ENCODE peak calls at places on chromosomes 11 and 22, in six cellular contexts. R is lung; X is colonic mucosa; E is adipocyte; P is psoas muscle; Y is naive thymus-derived CD4-positive, alpha-beta T cell. K is an unnamed sample.

GRCh38 chr11:8068605-8069221 is 12.3 kb upstream of the TUB start:
- DNase-seq in R (no peak), X (no peak), E (peak; percentile 75), P (peak; percentile 84), Y (no peak), K (peak; percentile 71)

GRCh38 chr22:35150163-35151107 is 84.5 kb downstream of the ISX start:
- DNase-seq in E (peak; percentile 57), X (peak; percentile 77), R (peak; percentile 43), P (peak; percentile 61), Y (peak; percentile 42), K (peak; percentile 82)

GRCh38 chr11:65900125-65900898 is at the start of gene FOSL1:
- DNase-seq in X (peak; percentile 96), R (peak; percentile 91), Y (peak; percentile 88), P (peak; percentile 92), E (peak; percentile 96), K (no peak)

GRCh38 chr11:13227676-13228255 is 49.8 kb upstream of the BMAL1 start:
- DNase-seq in E (no peak), X (no peak), Y (no peak), R (no peak), P (no peak), K (no peak)

GRCh38 chr11:44964526-44965209 is 14.0 kb upstream of the TP53I11 start:
- DNase-seq in R (peak; percentile 87), P (no peak), E (peak; percentile 10), Y (no peak), X (no peak), K (no peak)

GRCh38 chr11:29006668-29007067 is 898.5 kb downstream of the METTL15 start:
- DNase-seq in R (no peak), X (no peak), E (no peak), Y (no peak), P (no peak), K (no peak)

GRCh38 chr22:46414704-46415103 is 79.2 kb downstream of the TRMU start:
- DNase-seq in Y (no peak), R (no peak), X (no peak), E (no peak), P (no peak), K (no peak)

GRCh38 chr11:86955674-86956522 is 703 bp upstream of the FZD4 start:
- DNase-seq in X (peak; percentile 79), P (peak; percentile 95), E (peak; percentile 89), R (peak; percentile 75), Y (peak; percentile 9), K (peak; percentile 76)

GRCh38 chr11:121328213-121328966 is 35.8 kb downstream of the SC5D start:
- DNase-seq in E (no peak), P (no peak), R (no peak), Y (peak; percentile 62), X (no peak), K (no peak)

GRCh38 chr11:83836883-83837654 is 550.9 kb upstream of the CCDC90B start:
- DNase-seq in X (peak; percentile 17), E (peak; percentile 57), Y (no peak), P (no peak), R (peak; percentile 30), K (peak; percentile 63)

GRCh38 chr11:43835104-43835503 is 45.5 kb upstream of the ALKBH3 start:
- DNase-seq in Y (no peak), P (no peak), X (no peak), E (no peak), R (no peak), K (peak; percentile 15)

GRCh38 chr11:120925944-120926343 is 98.0 kb upstream of the TBCEL start:
- DNase-seq in Y (no peak), E (no peak), P (no peak), X (no peak), R (no peak), K (no peak)

GRCh38 chr22:19449422-19449767 is 1.9 kb upstream of the C22orf39 start:
- DNase-seq in P (no peak), R (no peak), Y (no peak), X (no peak), E (no peak), K (no peak)

GRCh38 chr22:36360011-36360410 is 27.8 kb downstream of the MYH9 start:
- DNase-seq in P (no peak), X (no peak), E (no peak), Y (no peak), R (no peak), K (no peak)

GRCh38 chr22:32920032-32920628 is 118.6 kb downstream of the TIMP3 start:
- DNase-seq in R (peak; percentile 44), Y (no peak), P (peak; percentile 71), X (peak; percentile 51), E (peak; percentile 74), K (peak; percentile 47)

GRCh38 chr11:131549099-131549498 is 178.7 kb downstream of the NTM start:
- DNase-seq in P (no peak), Y (no peak), E (no peak), R (no peak), X (no peak), K (no peak)

GRCh38 chr11:44445500-44446340 is 119.7 kb upstream of the CD82 start:
- DNase-seq in X (no peak), E (no peak), Y (no peak), R (peak; percentile 63), P (no peak), K (no peak)

GRCh38 chr11:68373810-68374501 is 61.6 kb downstream of the LRP5 start:
- DNase-seq in R (no peak), P (peak; percentile 70), E (peak; percentile 59), Y (no peak), X (peak; percentile 65), K (peak; percentile 79)

GRCh38 chr11:68373189-68373809 is 60.9 kb downstream of the LRP5 start:
- DNase-seq in X (no peak), R (no peak), E (peak; percentile 91), P (no peak), Y (no peak), K (peak; percentile 88)

GRCh38 chr11:68377389-68377795 is 65.0 kb downstream of the LRP5 start:
- DNase-seq in R (no peak), P (peak; percentile 58), Y (no peak), E (no peak), X (no peak), K (no peak)

GRCh38 chr11:68374531-68374930 is 62.1 kb downstream of the LRP5 start:
- DNase-seq in E (peak; percentile 25), R (no peak), P (no peak), Y (no peak), X (no peak), K (no peak)

GRCh38 chr11:68375337-68375736 is 62.9 kb downstream of the LRP5 start:
- DNase-seq in Y (no peak), X (no peak), E (no peak), P (no peak), R (no peak), K (no peak)
- H3K4me1 ChIP-seq in Y (no peaks in the 10 kb centered on the region), X (peaks cover 28% of the 10 kb centered on the region), E (peaks cover 68% of the 10 kb centered on the region), P (peaks cover 67% of the 10 kb centered on the region), R (peaks cover 56% of the 10 kb centered on the region), K (peaks cover 47% of the 10 kb centered on the region)

GRCh38 chr11:210803-211180 is 3.3 kb downstream of the RIC8A start:
- DNase-seq in X (peak; percentile 13), R (no peak), P (peak; percentile 42), Y (no peak), E (no peak), K (no peak)

GRCh38 chr11:209275-210121 is 2.0 kb downstream of the RIC8A start:
- DNase-seq in P (peak; percentile 44), R (no peak), X (peak; percentile 19), E (peak; percentile 12), Y (no peak), K (no peak)

GRCh38 chr11:208917-209260 is 1.4 kb downstream of the RIC8A start:
- DNase-seq in Y (no peak), P (no peak), X (no peak), E (no peak), R (no peak), K (no peak)

GRCh38 chr11:211295-211694 is 3.8 kb downstream of the RIC8A start:
- DNase-seq in R (no peak), E (no peak), P (peak; percentile 35), Y (no peak), X (no peak), K (no peak)

DNA sequence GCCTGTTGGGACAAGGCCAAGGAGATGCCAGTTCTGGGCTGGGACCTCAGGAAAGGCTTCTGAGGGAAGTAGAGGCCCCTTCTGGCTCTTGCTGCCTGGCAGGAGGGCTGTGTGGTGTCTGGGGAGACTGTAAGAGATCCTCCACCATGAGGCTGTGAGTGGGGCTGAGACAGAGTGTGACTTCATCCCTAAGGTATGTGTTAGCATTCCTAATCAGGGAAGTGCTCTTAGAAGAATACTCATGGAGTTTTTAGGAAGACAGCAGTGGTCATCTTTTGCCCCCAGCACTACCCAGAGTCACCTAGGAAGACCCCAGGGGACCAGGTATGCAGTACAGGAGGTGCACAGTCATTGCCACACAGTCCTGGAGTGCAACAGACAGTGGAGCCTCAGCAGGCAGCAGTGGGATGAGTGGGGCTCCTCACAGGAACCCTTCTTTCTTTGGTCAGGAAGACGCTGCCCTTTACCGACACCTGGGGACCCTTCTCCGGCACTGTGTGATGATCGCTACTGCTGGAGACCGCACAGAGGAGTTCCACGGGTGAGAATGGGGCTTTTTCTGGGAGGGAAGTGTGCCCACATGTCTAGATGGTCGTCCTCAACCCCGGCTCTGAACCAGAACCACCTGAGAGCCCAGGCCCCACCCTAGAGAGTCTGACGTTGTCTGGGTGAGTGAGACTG is 2.8 kb downstream of the RIC8A start:
- DNase-seq in P (peak; percentile 38), Y (no peak), X (peak; percentile 15), E (peak; percentile 66), R (no peak), K (no peak)
- H3K4me3 ChIP-seq in P (peak overlapping the region; percentile 97), Y (no peak overlapping the region), X (no peak overlapping the region), E (peak overlapping the region; percentile 99), R (no peak overlapping the region), K (no peak overlapping the region)

DNA sequence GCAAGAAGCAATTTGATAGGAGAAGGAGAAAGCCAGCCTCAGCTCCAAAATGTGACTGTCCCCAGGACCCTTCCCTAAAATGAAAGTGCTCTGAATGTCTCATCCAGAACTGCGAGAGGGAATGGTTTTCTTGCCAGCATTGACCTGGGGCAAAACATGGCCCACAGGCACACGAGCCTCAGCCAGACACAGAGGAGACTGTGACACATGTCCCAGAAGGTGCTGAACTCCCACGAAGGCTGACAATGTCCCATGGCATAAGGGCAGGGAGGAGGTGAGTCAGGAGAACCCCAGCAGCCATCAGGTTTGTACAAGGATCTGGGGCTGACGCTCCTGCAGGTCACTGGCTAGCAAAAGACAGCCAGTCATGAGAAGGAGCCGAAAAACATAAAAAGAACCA is 43.9 kb downstream of the GALNT18 start:
- DNase-seq in P (no peak), R (peak; percentile 26), X (no peak), E (no peak), Y (no peak), K (no peak)
- H3K4me1 ChIP-seq in P (peaks cover 11% of the 10 kb centered on the region), R (peaks cover 33% of the 10 kb centered on the region), X (no peaks in the 10 kb centered on the region), E (no peaks in the 10 kb centered on the region), Y (no peaks in the 10 kb centered on the region), K (no peaks in the 10 kb centered on the region)

DNA sequence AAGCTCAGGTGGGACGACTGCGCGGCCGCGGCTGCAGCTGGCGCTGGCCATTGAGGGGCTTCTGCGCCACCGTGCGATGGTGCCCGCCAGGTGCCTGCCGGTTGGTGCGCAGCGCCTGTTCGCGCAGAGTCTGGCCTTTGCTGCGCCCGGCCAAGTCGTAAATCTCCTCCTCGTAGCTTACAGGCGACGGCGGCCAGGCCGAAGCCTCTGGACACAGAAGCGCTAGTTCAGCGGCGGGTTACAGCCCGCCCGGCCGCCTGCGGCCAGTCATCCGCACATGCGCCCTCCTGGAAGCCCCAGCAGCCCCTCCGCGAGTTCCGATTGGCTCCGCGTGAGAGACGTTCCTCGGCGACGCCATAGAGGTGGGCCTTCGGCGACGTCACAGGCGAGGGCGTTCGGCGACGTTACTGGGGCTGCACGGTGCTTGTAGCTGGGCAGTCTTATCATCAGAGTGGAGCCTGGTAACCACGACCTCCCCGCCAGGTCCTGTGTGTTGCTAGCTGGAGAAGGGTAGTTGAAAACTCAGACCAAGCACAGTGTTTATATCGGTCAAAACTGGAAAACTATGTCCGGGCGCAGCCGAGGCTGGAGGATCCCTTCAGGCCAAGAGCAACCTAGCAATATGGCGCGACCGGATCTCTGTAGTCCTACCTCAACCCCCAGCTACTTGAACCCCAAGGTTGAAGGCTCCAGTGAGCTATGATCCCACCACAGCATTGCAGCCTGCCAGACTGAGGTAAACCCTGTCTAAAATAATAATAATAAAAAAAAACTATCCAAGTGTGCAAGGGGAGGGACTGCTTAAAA is 265.7 kb downstream of the OR4C45 start:
- DNase-seq in R (no peak), Y (no peak), E (no peak), P (no peak), X (no peak), K (no peak)
- H3K4me3 ChIP-seq in R (no peak overlapping the region), Y (no peak overlapping the region), E (no peak overlapping the region), P (no peak overlapping the region), X (no peak overlapping the region), K (no peak overlapping the region)